ENCODE peak calls at places on chromosomes 6 and 20, in nine cellular contexts. One of them, this sample, is unnamed.

GRCh38 chr20:18001131-18001921 is 32.5 kb downstream of the MGME1 start:
- DNase-seq in nephron progenitor cell: no peak
- DNase-seq in EL: peak
- DNase-seq in Calu3: peak
- DNase-seq in GM12865: no peak
- DNase-seq in stimulated activated CD8-positive, alpha-beta memory T cell treated with anti-CD3 and anti-CD28 coated beads, Interleukin-12 subunit alpha, Interleukin-12 subunit beta, amount 100 ng/mL, for 4 hours: no peak
- DNase-seq in iris pigment epithelial cell: peak
- DNase-seq in bronchial epithelial cell: peak
- DNase-seq in memory B cell: no peak
- DNase-seq in this sample: peak

GRCh38 chr6:6752129-6752528 is 163.6 kb downstream of the LY86 start:
- DNase-seq in stimulated activated CD8-positive, alpha-beta memory T cell treated with anti-CD3 and anti-CD28 coated beads, Interleukin-12 subunit alpha, Interleukin-12 subunit beta, amount 100 ng/mL, for 4 hours: no peak
- DNase-seq in iris pigment epithelial cell: peak
- DNase-seq in GM12865: no peak
- DNase-seq in bronchial epithelial cell: no peak
- DNase-seq in nephron progenitor cell: peak
- DNase-seq in memory B cell: no peak
- DNase-seq in EL: no peak
- DNase-seq in Calu3: no peak
- DNase-seq in this sample: no peak

GRCh38 chr20:33575302-33575701 is 85.4 kb downstream of the CBFA2T2 start:
- DNase-seq in GM12865: no peak
- DNase-seq in iris pigment epithelial cell: no peak
- DNase-seq in stimulated activated CD8-positive, alpha-beta memory T cell treated with anti-CD3 and anti-CD28 coated beads, Interleukin-12 subunit alpha, Interleukin-12 subunit beta, amount 100 ng/mL, for 4 hours: no peak
- DNase-seq in nephron progenitor cell: no peak
- DNase-seq in memory B cell: no peak
- DNase-seq in Calu3: no peak
- DNase-seq in EL: no peak
- DNase-seq in bronchial epithelial cell: no peak
- DNase-seq in this sample: no peak

GRCh38 chr6:83872386-83873118 is 13.1 kb downstream of the CYB5R4 start:
- DNase-seq in bronchial epithelial cell: no peak
- DNase-seq in nephron progenitor cell: no peak
- DNase-seq in EL: no peak
- DNase-seq in memory B cell: no peak
- DNase-seq in GM12865: no peak
- DNase-seq in iris pigment epithelial cell: peak
- DNase-seq in Calu3: no peak
- DNase-seq in stimulated activated CD8-positive, alpha-beta memory T cell treated with anti-CD3 and anti-CD28 coated beads, Interleukin-12 subunit alpha, Interleukin-12 subunit beta, amount 100 ng/mL, for 4 hours: no peak
- DNase-seq in this sample: no peak

GRCh38 chr20:13102689-13103088 is 93.9 kb downstream of the SPTLC3 start:
- DNase-seq in stimulated activated CD8-positive, alpha-beta memory T cell treated with anti-CD3 and anti-CD28 coated beads, Interleukin-12 subunit alpha, Interleukin-12 subunit beta, amount 100 ng/mL, for 4 hours: no peak
- DNase-seq in nephron progenitor cell: no peak
- DNase-seq in Calu3: no peak
- DNase-seq in GM12865: no peak
- DNase-seq in memory B cell: no peak
- DNase-seq in iris pigment epithelial cell: no peak
- DNase-seq in bronchial epithelial cell: no peak
- DNase-seq in EL: no peak
- DNase-seq in this sample: no peak

GRCh38 chr6:132919028-132919427 is 104.7 kb downstream of the RPS12 start:
- DNase-seq in iris pigment epithelial cell: peak
- DNase-seq in EL: no peak
- DNase-seq in nephron progenitor cell: no peak
- DNase-seq in Calu3: no peak
- DNase-seq in stimulated activated CD8-positive, alpha-beta memory T cell treated with anti-CD3 and anti-CD28 coated beads, Interleukin-12 subunit alpha, Interleukin-12 subunit beta, amount 100 ng/mL, for 4 hours: no peak
- DNase-seq in bronchial epithelial cell: no peak
- DNase-seq in memory B cell: no peak
- DNase-seq in GM12865: no peak
- DNase-seq in this sample: no peak

GRCh38 chr20:62927128-62927705 is 912 bp upstream of the DIDO1 start:
- DNase-seq in iris pigment epithelial cell: no peak
- DNase-seq in bronchial epithelial cell: no peak
- DNase-seq in EL: no peak
- DNase-seq in Calu3: no peak
- DNase-seq in memory B cell: no peak
- DNase-seq in GM12865: no peak
- DNase-seq in stimulated activated CD8-positive, alpha-beta memory T cell treated with anti-CD3 and anti-CD28 coated beads, Interleukin-12 subunit alpha, Interleukin-12 subunit beta, amount 100 ng/mL, for 4 hours: no peak
- DNase-seq in nephron progenitor cell: peak
- DNase-seq in this sample: no peak

GRCh38 chr6:108876929-108877775 is 28.9 kb downstream of the ARMC2 start:
- DNase-seq in Calu3: no peak
- DNase-seq in bronchial epithelial cell: no peak
- DNase-seq in iris pigment epithelial cell: peak
- DNase-seq in nephron progenitor cell: no peak
- DNase-seq in EL: peak
- DNase-seq in stimulated activated CD8-positive, alpha-beta memory T cell treated with anti-CD3 and anti-CD28 coated beads, Interleukin-12 subunit alpha, Interleukin-12 subunit beta, amount 100 ng/mL, for 4 hours: no peak
- DNase-seq in GM12865: no peak
- DNase-seq in memory B cell: no peak
- DNase-seq in this sample: peak

GRCh38 chr6:13005994-13006393 is 289.4 kb downstream of the PHACTR1 start:
- DNase-seq in EL: no peak
- DNase-seq in memory B cell: no peak
- DNase-seq in bronchial epithelial cell: no peak
- DNase-seq in nephron progenitor cell: no peak
- DNase-seq in Calu3: no peak
- DNase-seq in GM12865: no peak
- DNase-seq in stimulated activated CD8-positive, alpha-beta memory T cell treated with anti-CD3 and anti-CD28 coated beads, Interleukin-12 subunit alpha, Interleukin-12 subunit beta, amount 100 ng/mL, for 4 hours: no peak
- DNase-seq in iris pigment epithelial cell: no peak
- DNase-seq in this sample: peak

GRCh38 chr6:52507557-52508260 is 69.2 kb downstream of the TRAM2 start:
- DNase-seq in memory B cell: no peak
- DNase-seq in nephron progenitor cell: no peak
- DNase-seq in iris pigment epithelial cell: no peak
- DNase-seq in bronchial epithelial cell: peak
- DNase-seq in stimulated activated CD8-positive, alpha-beta memory T cell treated with anti-CD3 and anti-CD28 coated beads, Interleukin-12 subunit alpha, Interleukin-12 subunit beta, amount 100 ng/mL, for 4 hours: no peak
- DNase-seq in EL: peak
- DNase-seq in Calu3: no peak
- DNase-seq in GM12865: no peak
- DNase-seq in this sample: no peak

GRCh38 chr20:41360831-41361756 is 5.5 kb downstream of the EMILIN3 start:
- DNase-seq in bronchial epithelial cell: no peak
- DNase-seq in iris pigment epithelial cell: no peak
- DNase-seq in memory B cell: no peak
- DNase-seq in stimulated activated CD8-positive, alpha-beta memory T cell treated with anti-CD3 and anti-CD28 coated beads, Interleukin-12 subunit alpha, Interleukin-12 subunit beta, amount 100 ng/mL, for 4 hours: no peak
- DNase-seq in nephron progenitor cell: no peak
- DNase-seq in Calu3: no peak
- DNase-seq in GM12865: no peak
- DNase-seq in EL: no peak
- DNase-seq in this sample: no peak

GRCh38 chr20:63312268-63312667 is 19.3 kb downstream of the COL20A1 start:
- DNase-seq in memory B cell: no peak
- DNase-seq in stimulated activated CD8-positive, alpha-beta memory T cell treated with anti-CD3 and anti-CD28 coated beads, Interleukin-12 subunit alpha, Interleukin-12 subunit beta, amount 100 ng/mL, for 4 hours: no peak
- DNase-seq in iris pigment epithelial cell: no peak
- DNase-seq in nephron progenitor cell: no peak
- DNase-seq in Calu3: no peak
- DNase-seq in GM12865: no peak
- DNase-seq in EL: no peak
- DNase-seq in bronchial epithelial cell: no peak
- DNase-seq in this sample: peak

GRCh38 chr6:36028088-36028886 is 679 bp downstream of the MAPK14 start:
- DNase-seq in EL: peak
- DNase-seq in GM12865: peak
- DNase-seq in Calu3: peak
- DNase-seq in nephron progenitor cell: peak
- DNase-seq in stimulated activated CD8-positive, alpha-beta memory T cell treated with anti-CD3 and anti-CD28 coated beads, Interleukin-12 subunit alpha, Interleukin-12 subunit beta, amount 100 ng/mL, for 4 hours: peak
- DNase-seq in bronchial epithelial cell: peak
- DNase-seq in iris pigment epithelial cell: peak
- DNase-seq in memory B cell: no peak
- DNase-seq in this sample: peak

GRCh38 chr6:38792356-38792755 is 77.2 kb downstream of the DNAH8 start:
- DNase-seq in bronchial epithelial cell: peak
- DNase-seq in nephron progenitor cell: no peak
- DNase-seq in memory B cell: no peak
- DNase-seq in Calu3: no peak
- DNase-seq in EL: no peak
- DNase-seq in stimulated activated CD8-positive, alpha-beta memory T cell treated with anti-CD3 and anti-CD28 coated beads, Interleukin-12 subunit alpha, Interleukin-12 subunit beta, amount 100 ng/mL, for 4 hours: no peak
- DNase-seq in GM12865: no peak
- DNase-seq in iris pigment epithelial cell: no peak
- DNase-seq in this sample: no peak

GRCh38 chr20:41798926-41799502 is 180.8 kb upstream of the CHD6 start:
- DNase-seq in Calu3: no peak
- DNase-seq in iris pigment epithelial cell: no peak
- DNase-seq in EL: no peak
- DNase-seq in memory B cell: no peak
- DNase-seq in stimulated activated CD8-positive, alpha-beta memory T cell treated with anti-CD3 and anti-CD28 coated beads, Interleukin-12 subunit alpha, Interleukin-12 subunit beta, amount 100 ng/mL, for 4 hours: no peak
- DNase-seq in nephron progenitor cell: no peak
- DNase-seq in bronchial epithelial cell: no peak
- DNase-seq in GM12865: no peak
- DNase-seq in this sample: no peak

GRCh38 chr6:47245745-47246371 is 63.8 kb downstream of the TNFRSF21 start:
- DNase-seq in stimulated activated CD8-positive, alpha-beta memory T cell treated with anti-CD3 and anti-CD28 coated beads, Interleukin-12 subunit alpha, Interleukin-12 subunit beta, amount 100 ng/mL, for 4 hours: no peak
- DNase-seq in bronchial epithelial cell: no peak
- DNase-seq in memory B cell: no peak
- DNase-seq in Calu3: no peak
- DNase-seq in EL: no peak
- DNase-seq in GM12865: peak
- DNase-seq in iris pigment epithelial cell: no peak
- DNase-seq in nephron progenitor cell: no peak
- DNase-seq in this sample: no peak

GRCh38 chr20:13775867-13776266 is 8.9 kb downstream of the ESF1 start:
- DNase-seq in GM12865: peak
- DNase-seq in iris pigment epithelial cell: no peak
- DNase-seq in bronchial epithelial cell: no peak
- DNase-seq in Calu3: no peak
- DNase-seq in nephron progenitor cell: no peak
- DNase-seq in memory B cell: no peak
- DNase-seq in EL: no peak
- DNase-seq in stimulated activated CD8-positive, alpha-beta memory T cell treated with anti-CD3 and anti-CD28 coated beads, Interleukin-12 subunit alpha, Interleukin-12 subunit beta, amount 100 ng/mL, for 4 hours: no peak
- DNase-seq in this sample: no peak

GRCh38 chr20:34461779-34462087 is 54.5 kb upstream of the DYNLRB1 start:
- DNase-seq in bronchial epithelial cell: no peak
- DNase-seq in GM12865: no peak
- DNase-seq in EL: no peak
- DNase-seq in nephron progenitor cell: no peak
- DNase-seq in iris pigment epithelial cell: peak
- DNase-seq in memory B cell: no peak
- DNase-seq in stimulated activated CD8-positive, alpha-beta memory T cell treated with anti-CD3 and anti-CD28 coated beads, Interleukin-12 subunit alpha, Interleukin-12 subunit beta, amount 100 ng/mL, for 4 hours: no peak
- DNase-seq in Calu3: no peak
- DNase-seq in this sample: no peak

GRCh38 chr6:15420959-15421438 is 175.1 kb downstream of the JARID2 start:
- DNase-seq in EL: no peak
- DNase-seq in memory B cell: peak
- DNase-seq in bronchial epithelial cell: no peak
- DNase-seq in iris pigment epithelial cell: no peak
- DNase-seq in Calu3: no peak
- DNase-seq in stimulated activated CD8-positive, alpha-beta memory T cell treated with anti-CD3 and anti-CD28 coated beads, Interleukin-12 subunit alpha, Interleukin-12 subunit beta, amount 100 ng/mL, for 4 hours: no peak
- DNase-seq in GM12865: peak
- DNase-seq in nephron progenitor cell: no peak
- DNase-seq in this sample: no peak

GRCh38 chr20:10524643-10525042 is 89.5 kb downstream of the SLX4IP start:
- DNase-seq in nephron progenitor cell: no peak
- DNase-seq in EL: no peak
- DNase-seq in stimulated activated CD8-positive, alpha-beta memory T cell treated with anti-CD3 and anti-CD28 coated beads, Interleukin-12 subunit alpha, Interleukin-12 subunit beta, amount 100 ng/mL, for 4 hours: no peak
- DNase-seq in bronchial epithelial cell: peak
- DNase-seq in Calu3: no peak
- DNase-seq in iris pigment epithelial cell: peak
- DNase-seq in GM12865: no peak
- DNase-seq in memory B cell: no peak
- DNase-seq in this sample: no peak

GRCh38 chr20:4171538-4172116 is 156.3 kb upstream of the RNF24 start:
- DNase-seq in Calu3: no peak
- DNase-seq in iris pigment epithelial cell: peak
- DNase-seq in bronchial epithelial cell: no peak
- DNase-seq in EL: no peak
- DNase-seq in nephron progenitor cell: no peak
- DNase-seq in memory B cell: no peak
- DNase-seq in GM12865: no peak
- DNase-seq in stimulated activated CD8-positive, alpha-beta memory T cell treated with anti-CD3 and anti-CD28 coated beads, Interleukin-12 subunit alpha, Interleukin-12 subunit beta, amount 100 ng/mL, for 4 hours: no peak
- DNase-seq in this sample: no peak

GRCh38 chr6:138814179-138814834 is 18.4 kb downstream of the ECT2L start:
- DNase-seq in nephron progenitor cell: no peak
- DNase-seq in iris pigment epithelial cell: no peak
- DNase-seq in memory B cell: no peak
- DNase-seq in Calu3: no peak
- DNase-seq in stimulated activated CD8-positive, alpha-beta memory T cell treated with anti-CD3 and anti-CD28 coated beads, Interleukin-12 subunit alpha, Interleukin-12 subunit beta, amount 100 ng/mL, for 4 hours: no peak
- DNase-seq in bronchial epithelial cell: peak
- DNase-seq in GM12865: no peak
- DNase-seq in EL: no peak
- DNase-seq in this sample: no peak

This sample was measured in left ventricle myocardium inferior.